ENCODE peak calls at places on chromosome 6, in eight cellular contexts. U, C, Z, X, O, N, Y and S are unnamed samples.

GRCh38 chr6:130853555-130854183 is 26.5 kb downstream of the SMLR1 start:
- DNase-seq in Z (no peak), U (no peak), X (no peak), C (no peak), N (peak), O (no peak), Y (no peak), S (no peak)

GRCh38 chr6:138752017-138752416 is 21.6 kb upstream of the CCDC28A start:
- DNase-seq in X (no peak), N (no peak), Z (no peak), C (no peak), U (no peak), O (no peak), Y (no peak), S (no peak)

GRCh38 chr6:21101694-21102093 is 491.9 kb upstream of the SOX4 start:
- DNase-seq in U (no peak), X (no peak), O (no peak), Z (no peak), Y (no peak), N (no peak), C (no peak), S (no peak)

GRCh38 chr6:101266063-101266462 is 127.4 kb upstream of the GRIK2 start:
- DNase-seq in X (no peak), U (no peak), O (no peak), Z (no peak), C (no peak), N (no peak), Y (no peak), S (no peak)

GRCh38 chr6:112283621-112284020 is 29.3 kb upstream of the LAMA4 start:
- DNase-seq in U (no peak), Z (no peak), X (no peak), C (no peak), O (no peak), Y (no peak), N (no peak), S (no peak)

GRCh38 chr6:1820165-1820564 is 210.4 kb downstream of the FOXC1 start:
- DNase-seq in U (peak), Z (no peak), N (peak), O (no peak), Y (no peak), X (no peak), C (no peak), S (no peak)

GRCh38 chr6:63635165-63635562 is 438 bp upstream of the PHF3 start:
- DNase-seq in U (no peak), X (no peak), C (no peak), Y (no peak), Z (no peak), O (no peak), N (no peak), S (no peak)

GRCh38 chr6:28802417-28803336 is 121.1 kb downstream of the TRIM27 start:
- DNase-seq in Y (no peak), X (no peak), C (no peak), O (no peak), Z (peak), N (peak), U (peak), S (no peak)

GRCh38 chr6:149216459-149216858 is 101.1 kb upstream of the TAB2 start:
- DNase-seq in C (no peak), Z (no peak), Y (no peak), O (no peak), U (no peak), X (no peak), N (no peak), S (no peak)

GRCh38 chr6:73696990-73697651 is 1.1 kb downstream of the CD109 start:
- DNase-seq in U (no peak), X (no peak), Y (no peak), O (no peak), N (no peak), C (no peak), Z (no peak), S (no peak)

GRCh38 chr6:2940010-2940850 is 31.1 kb downstream of the SERPINB6 start:
- DNase-seq in Y (no peak), X (no peak), N (no peak), Z (peak), C (peak), U (no peak), O (peak), S (no peak)

GRCh38 chr6:147298461-147298860 is 94.2 kb downstream of the STXBP5 start:
- DNase-seq in U (peak), C (no peak), O (no peak), X (no peak), Y (no peak), N (no peak), Z (peak), S (no peak)

GRCh38 chr6:33632603-33633039 is 11.5 kb downstream of the ITPR3 start:
- DNase-seq in U (no peak), X (peak), Y (peak), O (peak), N (no peak), Z (peak), C (peak), S (no peak)

GRCh38 chr6:151325075-151326050 is 66.0 kb downstream of the ZBTB2 start:
- DNase-seq in O (peak), X (peak), U (peak), Z (peak), N (peak), C (no peak), Y (peak), S (peak)

GRCh38 chr6:3421763-3422456 is 34.9 kb downstream of the SLC22A23 start:
- DNase-seq in N (peak), Y (peak), O (no peak), X (no peak), U (no peak), Z (peak), C (no peak), S (no peak)

GRCh38 chr6:89411019-89411268 is 1.1 kb downstream of the RRAGD start:
- DNase-seq in U (no peak), Z (no peak), Y (no peak), C (no peak), X (no peak), O (no peak), N (no peak), S (no peak)

GRCh38 chr6:20706293-20707165 is 172.3 kb downstream of the CDKAL1 start:
- DNase-seq in Y (no peak), N (peak), U (no peak), X (no peak), Z (peak), C (no peak), O (no peak), S (peak)

GRCh38 chr6:47175656-47176055 is 133.5 kb upstream of the ADGRF1 start:
- DNase-seq in C (no peak), X (no peak), N (no peak), U (no peak), O (no peak), Y (no peak), Z (no peak), S (no peak)

GRCh38 chr6:129709451-129709908 is 497 bp downstream of the ARHGAP18 start:
- DNase-seq in Y (no peak), C (no peak), X (no peak), N (peak), U (peak), O (no peak), Z (no peak), S (no peak)

GRCh38 chr6:35096129-35096852 is 44.8 kb downstream of the TCP11 start:
- DNase-seq in Y (no peak), N (peak), Z (peak), O (no peak), U (peak), X (no peak), C (no peak), S (no peak)

GRCh38 chr6:45212976-45213375 is 115.2 kb upstream of the RUNX2 start:
- DNase-seq in N (no peak), Y (no peak), O (no peak), X (no peak), C (no peak), Z (no peak), U (no peak), S (no peak)

GRCh38 chr6:37029249-37029959 is 23.9 kb downstream of the FGD2 start:
- DNase-seq in Y (peak), X (peak), N (peak), Z (peak), C (no peak), U (peak), O (peak), S (peak)

GRCh38 chr6:137767931-137768690 is 98.9 kb upstream of the TNFAIP3 start:
- DNase-seq in C (no peak), Y (no peak), U (no peak), X (no peak), N (peak), O (no peak), Z (no peak), S (no peak)

GRCh38 chr6:31004285-31004684 is 6.0 kb upstream of the MUC22 start:
- DNase-seq in C (no peak), O (no peak), X (no peak), U (peak), Z (peak), Y (peak), N (no peak), S (no peak)

GRCh38 chr6:66183982-66184555 is 477.0 kb upstream of the EYS start:
- DNase-seq in O (no peak), X (no peak), N (peak), U (no peak), Y (no peak), C (no peak), Z (no peak), S (no peak)